ENCODE peak calls at places on chromosomes 5 and 9, in ten cellular contexts. M, O, F, H, E, Y, C, S, X and W are unnamed samples.

GRCh38 chr5:126681970-126682369 is 81.2 kb downstream of the PHAX start:
- DNase-seq in M (no peak), O (no peak), F (no peak), H (no peak), E (no peak), Y (no peak), C (no peak), S (no peak), X (no peak), W (no peak)

GRCh38 chr5:127027539-127027938 is 2.8 kb downstream of the MARCHF3 start:
- DNase-seq in M (no peak), O (no peak), F (no peak), H (no peak), E (no peak), Y (no peak), C (no peak), S (no peak), X (no peak), W (no peak)

GRCh38 chr5:129664336-129664937 is 83.5 kb upstream of the MINAR2 start:
- DNase-seq in M (peak; percentile 3), O (peak; percentile 26), F (no peak), H (peak; percentile 16), E (peak; percentile 41), Y (no peak), C (no peak), S (no peak), X (no peak), W (peak; percentile 9)

GRCh38 chr9:110083866-110084265 is 124.1 kb downstream of the C9orf152 start:
- DNase-seq in M (no peak), O (no peak), F (no peak), H (no peak), E (no peak), Y (no peak), C (no peak), S (no peak), X (no peak), W (no peak)

GRCh38 chr5:121962347-121962670 is 534 bp downstream of the SRFBP1 start:
- DNase-seq in M (no peak), O (no peak), F (no peak), H (no peak), E (no peak), Y (no peak), C (no peak), S (no peak), X (no peak), W (no peak)

GRCh38 chr9:124320062-124320973 is 62.6 kb downstream of the NEK6 start:
- DNase-seq in M (peak; percentile 38), O (peak; percentile 29), F (no peak), H (peak; percentile 91), E (peak; percentile 61), Y (no peak), C (peak; percentile 58), S (no peak), X (peak; percentile 63), W (peak; percentile 50)

GRCh38 chr5:1515921-1516571 is 7.7 kb downstream of the LPCAT1 start:
- DNase-seq in M (no peak), O (no peak), F (no peak), H (no peak), E (peak; percentile 10), Y (no peak), C (no peak), S (no peak), X (peak; percentile 10), W (no peak)

GRCh38 chr5:52799358-52799982 is 11.8 kb downstream of the ITGA1 start:
- DNase-seq in M (peak; percentile 60), O (no peak), F (peak; percentile 88), H (peak; percentile 74), E (no peak), Y (peak; percentile 69), C (no peak), S (no peak), X (peak; percentile 29), W (no peak)

GRCh38 chr5:10689391-10690081 is 71.5 kb downstream of the DAP start:
- DNase-seq in M (peak; percentile 20), O (no peak), F (no peak), H (peak; percentile 47), E (no peak), Y (no peak), C (no peak), S (no peak), X (no peak), W (no peak)

GRCh38 chr5:135332519-135333150 is 66.4 kb downstream of the MACROH2A1 start:
- DNase-seq in M (no peak), O (no peak), F (peak; percentile 23), H (peak; percentile 80), E (no peak), Y (no peak), C (peak; percentile 27), S (peak; percentile 39), X (no peak), W (peak; percentile 23)

GRCh38 chr9:127092041-127092608 is 30.3 kb downstream of the ANGPTL2 start:
- DNase-seq in M (no peak), O (no peak), F (no peak), H (no peak), E (no peak), Y (no peak), C (no peak), S (no peak), X (no peak), W (no peak)

GRCh38 chr9:6829027-6829426 is 71.3 kb downstream of the KDM4C start:
- DNase-seq in M (no peak), O (no peak), F (no peak), H (no peak), E (no peak), Y (no peak), C (no peak), S (no peak), X (no peak), W (no peak)

GRCh38 chr9:90974643-90975245 is 173.1 kb downstream of the SYK start:
- DNase-seq in M (no peak), O (no peak), F (no peak), H (no peak), E (no peak), Y (no peak), C (no peak), S (no peak), X (no peak), W (no peak)

GRCh38 chr9:108640211-108640610 is 215.6 kb downstream of the ACTL7B start:
- DNase-seq in M (no peak), O (no peak), F (peak; percentile 81), H (peak; percentile 72), E (no peak), Y (no peak), C (no peak), S (no peak), X (no peak), W (no peak)

GRCh38 chr5:88938488-88938887 is 55.5 kb upstream of the MEF2C start:
- DNase-seq in M (no peak), O (no peak), F (no peak), H (no peak), E (no peak), Y (no peak), C (no peak), S (no peak), X (no peak), W (no peak)

GRCh38 chr9:12972608-12973589 is 198.1 kb downstream of the LURAP1L start:
- DNase-seq in M (no peak), O (no peak), F (no peak), H (peak; percentile 11), E (no peak), Y (no peak), C (no peak), S (no peak), X (peak; percentile 29), W (no peak)

GRCh38 chr9:38178282-38178681 is 109.3 kb upstream of the SHB start:
- DNase-seq in M (no peak), O (no peak), F (no peak), H (no peak), E (no peak), Y (no peak), C (no peak), S (no peak), X (no peak), W (no peak)

GRCh38 chr5:56481147-56481997 is 248.2 kb upstream of the ANKRD55 start:
- DNase-seq in M (no peak), O (peak; percentile 45), F (no peak), H (peak; percentile 69), E (no peak), Y (no peak), C (peak; percentile 23), S (peak; percentile 27), X (peak; percentile 61), W (no peak)

GRCh38 chr5:113095831-113096230 is 119.2 kb downstream of the DCP2 start:
- DNase-seq in M (no peak), O (no peak), F (no peak), H (no peak), E (no peak), Y (no peak), C (no peak), S (no peak), X (no peak), W (no peak)

GRCh38 chr9:120583958-120584369 is 4.0 kb upstream of the CDK5RAP2 start:
- DNase-seq in M (no peak), O (peak; percentile 16), F (peak; percentile 97), H (peak; percentile 88), E (no peak), Y (peak; percentile 51), C (peak; percentile 65), S (peak; percentile 8), X (no peak), W (peak; percentile 19)

GRCh38 chr5:53030828-53031425 is 41.8 kb downstream of the ITGA2 start:
- DNase-seq in M (no peak), O (no peak), F (no peak), H (no peak), E (no peak), Y (no peak), C (no peak), S (no peak), X (no peak), W (peak; percentile 55)

GRCh38 chr5:75281716-75282465 is 45.2 kb upstream of the ANKRD31 start:
- DNase-seq in M (no peak), O (no peak), F (no peak), H (no peak), E (no peak), Y (no peak), C (no peak), S (no peak), X (no peak), W (no peak)

GRCh38 chr5:57841671-57842375 is 359.2 kb upstream of the ACTBL2 start:
- DNase-seq in M (peak; percentile 90), O (no peak), F (peak; percentile 98), H (peak; percentile 90), E (no peak), Y (peak; percentile 91), C (no peak), S (no peak), X (no peak), W (no peak)

GRCh38 chr9:136011703-136012496 is 50.7 kb upstream of the UBAC1 start:
- DNase-seq in M (no peak), O (no peak), F (no peak), H (peak; percentile 78), E (peak; percentile 87), Y (no peak), C (no peak), S (no peak), X (peak; percentile 90), W (no peak)

GRCh38 chr5:66144799-66145390 is 795 bp downstream of the SREK1 start:
- DNase-seq in M (no peak), O (no peak), F (peak; percentile 37), H (no peak), E (no peak), Y (no peak), C (no peak), S (no peak), X (no peak), W (no peak)

GRCh38 chr9:33287087-33287490 is 3.2 kb upstream of the NFX1 start:
- DNase-seq in M (no peak), O (peak; percentile 39), F (no peak), H (peak; percentile 81), E (no peak), Y (peak; percentile 15), C (peak; percentile 66), S (peak; percentile 77), X (no peak), W (peak; percentile 69)

GRCh38 chr9:5274770-5275169 is 29.7 kb downstream of the RLN2 start:
- DNase-seq in M (no peak), O (no peak), F (no peak), H (no peak), E (no peak), Y (no peak), C (no peak), S (no peak), X (no peak), W (no peak)

GRCh38 chr5:97874491-97874890 is 691.4 kb upstream of the RIOK2 start:
- DNase-seq in M (no peak), O (no peak), F (peak; percentile 36), H (no peak), E (no peak), Y (peak; percentile 45), C (no peak), S (no peak), X (no peak), W (no peak)